ENCODE peak calls at places on chromosomes 13 and 19, in eight cellular contexts. One of them, this sample, is unnamed.

GRCh38 chr19:2214253-2214652 is 21.9 kb downstream of the PLEKHJ1 start:
- DNase-seq in body of pancreas: no peak
- DNase-seq in Calu3: no peak
- DNase-seq in lower leg skin: no peak
- DNase-seq in HFFc6: no peak
- DNase-seq in CD8-positive, alpha-beta T cell: no peak
- DNase-seq in fibroblast of mammary gland: no peak
- DNase-seq in A673: no peak
- DNase-seq in this sample: no peak

GRCh38 chr13:99477493-99477892 is 23.8 kb upstream of the TM9SF2 start:
- DNase-seq in CD8-positive, alpha-beta T cell: no peak
- DNase-seq in lower leg skin: no peak
- DNase-seq in HFFc6: no peak
- DNase-seq in Calu3: no peak
- DNase-seq in A673: no peak
- DNase-seq in fibroblast of mammary gland: no peak
- DNase-seq in body of pancreas: no peak
- DNase-seq in this sample: no peak

GRCh38 chr19:40707615-40708014 is 9.1 kb downstream of the COQ8B start:
- DNase-seq in A673: no peak
- DNase-seq in Calu3: no peak
- DNase-seq in body of pancreas: no peak
- DNase-seq in lower leg skin: no peak
- DNase-seq in HFFc6: no peak
- DNase-seq in CD8-positive, alpha-beta T cell: no peak
- DNase-seq in fibroblast of mammary gland: no peak
- DNase-seq in this sample: no peak

GRCh38 chr19:3285647-3286176 is 61.3 kb downstream of the CELF5 start:
- DNase-seq in CD8-positive, alpha-beta T cell: peak
- DNase-seq in HFFc6: no peak
- DNase-seq in Calu3: no peak
- DNase-seq in fibroblast of mammary gland: peak
- DNase-seq in A673: no peak
- DNase-seq in body of pancreas: no peak
- DNase-seq in lower leg skin: no peak
- DNase-seq in this sample: peak

GRCh38 chr19:10544753-10545251 is 1.1 kb downstream of the ATG4D start:
- DNase-seq in Calu3: no peak
- DNase-seq in body of pancreas: peak
- DNase-seq in lower leg skin: no peak
- DNase-seq in A673: no peak
- DNase-seq in fibroblast of mammary gland: no peak
- DNase-seq in CD8-positive, alpha-beta T cell: peak
- DNase-seq in HFFc6: no peak
- DNase-seq in this sample: peak

GRCh38 chr13:34044041-34044440 is 226.1 kb downstream of the RFC3 start:
- DNase-seq in fibroblast of mammary gland: no peak
- DNase-seq in lower leg skin: peak
- DNase-seq in Calu3: no peak
- DNase-seq in CD8-positive, alpha-beta T cell: no peak
- DNase-seq in body of pancreas: no peak
- DNase-seq in HFFc6: peak
- DNase-seq in A673: no peak
- DNase-seq in this sample: no peak

GRCh38 chr19:53086949-53087348 is 16.3 kb downstream of the ZNF160 start:
- DNase-seq in Calu3: no peak
- DNase-seq in fibroblast of mammary gland: peak
- DNase-seq in HFFc6: peak
- DNase-seq in A673: no peak
- DNase-seq in CD8-positive, alpha-beta T cell: no peak
- DNase-seq in body of pancreas: peak
- DNase-seq in lower leg skin: no peak
- DNase-seq in this sample: no peak

GRCh38 chr19:38469151-38469550 is 35.7 kb downstream of the RYR1 start:
- DNase-seq in CD8-positive, alpha-beta T cell: no peak
- DNase-seq in fibroblast of mammary gland: no peak
- DNase-seq in body of pancreas: no peak
- DNase-seq in Calu3: no peak
- DNase-seq in A673: no peak
- DNase-seq in lower leg skin: no peak
- DNase-seq in HFFc6: no peak
- DNase-seq in this sample: no peak

GRCh38 chr13:60343978-60344377 is 53.0 kb upstream of the TDRD3 start:
- DNase-seq in CD8-positive, alpha-beta T cell: no peak
- DNase-seq in HFFc6: no peak
- DNase-seq in Calu3: no peak
- DNase-seq in lower leg skin: no peak
- DNase-seq in body of pancreas: no peak
- DNase-seq in A673: no peak
- DNase-seq in fibroblast of mammary gland: no peak
- DNase-seq in this sample: no peak

GRCh38 chr13:71798723-71799122 is 68.3 kb downstream of the DACH1 start:
- DNase-seq in HFFc6: no peak
- DNase-seq in lower leg skin: no peak
- DNase-seq in A673: no peak
- DNase-seq in Calu3: no peak
- DNase-seq in CD8-positive, alpha-beta T cell: no peak
- DNase-seq in body of pancreas: no peak
- DNase-seq in fibroblast of mammary gland: no peak
- DNase-seq in this sample: no peak

GRCh38 chr13:93080587-93080986 is 146.0 kb upstream of the GPC6 start:
- DNase-seq in CD8-positive, alpha-beta T cell: no peak
- DNase-seq in A673: peak
- DNase-seq in HFFc6: no peak
- DNase-seq in lower leg skin: no peak
- DNase-seq in body of pancreas: no peak
- DNase-seq in fibroblast of mammary gland: no peak
- DNase-seq in Calu3: no peak
- DNase-seq in this sample: no peak

GRCh38 chr19:907183-907853 is 5.7 kb downstream of the R3HDM4 start:
- DNase-seq in A673: no peak
- DNase-seq in HFFc6: no peak
- DNase-seq in CD8-positive, alpha-beta T cell: peak
- DNase-seq in Calu3: no peak
- DNase-seq in lower leg skin: no peak
- DNase-seq in fibroblast of mammary gland: no peak
- DNase-seq in body of pancreas: no peak
- DNase-seq in this sample: peak

GRCh38 chr19:408441-409005 is 424 bp downstream of the C2CD4C start:
- DNase-seq in HFFc6: no peak
- DNase-seq in body of pancreas: peak
- DNase-seq in lower leg skin: no peak
- DNase-seq in A673: peak
- DNase-seq in Calu3: no peak
- DNase-seq in fibroblast of mammary gland: no peak
- DNase-seq in CD8-positive, alpha-beta T cell: no peak
- DNase-seq in this sample: peak

GRCh38 chr13:75762066-75762937 is 126.2 kb downstream of the LMO7 start:
- DNase-seq in body of pancreas: no peak
- DNase-seq in Calu3: no peak
- DNase-seq in fibroblast of mammary gland: peak
- DNase-seq in CD8-positive, alpha-beta T cell: peak
- DNase-seq in lower leg skin: peak
- DNase-seq in HFFc6: no peak
- DNase-seq in A673: no peak
- DNase-seq in this sample: peak

GRCh38 chr13:36674337-36675212 is 755 bp downstream of the SERTM1 start:
- DNase-seq in lower leg skin: no peak
- DNase-seq in CD8-positive, alpha-beta T cell: no peak
- DNase-seq in body of pancreas: no peak
- DNase-seq in fibroblast of mammary gland: no peak
- DNase-seq in HFFc6: no peak
- DNase-seq in A673: peak
- DNase-seq in Calu3: no peak
- DNase-seq in this sample: no peak

GRCh38 chr13:23956106-23956505 is 58.8 kb upstream of the C1QTNF9B start:
- DNase-seq in A673: no peak
- DNase-seq in HFFc6: peak
- DNase-seq in fibroblast of mammary gland: peak
- DNase-seq in Calu3: peak
- DNase-seq in body of pancreas: no peak
- DNase-seq in lower leg skin: no peak
- DNase-seq in CD8-positive, alpha-beta T cell: no peak
- DNase-seq in this sample: no peak

GRCh38 chr19:43639507-43640423 is at the start of gene CADM4:
- DNase-seq in A673: peak
- DNase-seq in body of pancreas: peak
- DNase-seq in lower leg skin: no peak
- DNase-seq in CD8-positive, alpha-beta T cell: peak
- DNase-seq in HFFc6: no peak
- DNase-seq in Calu3: peak
- DNase-seq in fibroblast of mammary gland: no peak
- DNase-seq in this sample: peak

GRCh38 chr19:9306443-9306842 is 3.2 kb downstream of the ZNF699 start:
- DNase-seq in Calu3: no peak
- DNase-seq in lower leg skin: no peak
- DNase-seq in HFFc6: peak
- DNase-seq in body of pancreas: no peak
- DNase-seq in A673: no peak
- DNase-seq in CD8-positive, alpha-beta T cell: no peak
- DNase-seq in fibroblast of mammary gland: peak
- DNase-seq in this sample: no peak

DNA sequence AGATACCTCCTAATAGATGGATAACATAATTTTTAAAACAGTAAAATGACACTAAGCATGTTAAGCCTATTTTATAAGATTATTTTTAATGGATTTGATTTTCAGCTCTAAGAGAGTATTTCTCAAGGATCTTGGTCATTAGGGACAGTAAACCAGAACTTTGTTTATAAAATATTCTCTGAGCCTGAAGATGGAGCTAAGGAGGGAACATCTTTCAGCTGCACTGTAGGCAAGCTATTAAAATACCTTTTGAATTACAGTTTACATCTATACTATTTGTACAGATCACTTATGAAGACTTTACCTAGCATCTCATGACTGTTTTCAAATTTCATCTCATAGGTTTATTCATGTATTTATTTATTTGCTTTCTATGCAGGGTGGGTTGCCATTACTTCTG is 345.3 kb downstream of the MYO16 start:
- DNase-seq in HFFc6: no peak
- DNase-seq in lower leg skin: no peak
- DNase-seq in fibroblast of mammary gland: no peak
- DNase-seq in CD8-positive, alpha-beta T cell: no peak
- DNase-seq in body of pancreas: no peak
- DNase-seq in Calu3: no peak
- DNase-seq in A673: no peak
- DNase-seq in this sample: no peak
- TF ChIP-seq CTCF in HFFc6: no peak
- TF ChIP-seq CTCF in lower leg skin: no peak
- TF ChIP-seq CTCF in fibroblast of mammary gland: no peak
- TF ChIP-seq CTCF in CD8-positive, alpha-beta T cell: no peak
- TF ChIP-seq CTCF in body of pancreas: no peak
- TF ChIP-seq CTCF in Calu3: no peak
- TF ChIP-seq CTCF in A673: no peak
- TF ChIP-seq CTCF in this sample: no peak

GRCh38 chr13:81639984-81640582 is 1299.2 kb upstream of the SPRY2 start:
- DNase-seq in CD8-positive, alpha-beta T cell: no peak
- DNase-seq in Calu3: peak
- DNase-seq in body of pancreas: peak
- DNase-seq in fibroblast of mammary gland: no peak
- DNase-seq in HFFc6: no peak
- DNase-seq in lower leg skin: no peak
- DNase-seq in A673: peak
- DNase-seq in this sample: peak
- TF ChIP-seq CTCF in CD8-positive, alpha-beta T cell: no peak
- TF ChIP-seq CTCF in Calu3: no peak
- TF ChIP-seq CTCF in body of pancreas: peak
- TF ChIP-seq CTCF in fibroblast of mammary gland: peak
- TF ChIP-seq CTCF in HFFc6: peak
- TF ChIP-seq CTCF in lower leg skin: no peak
- TF ChIP-seq CTCF in A673: peak
- TF ChIP-seq CTCF in this sample: peak

GRCh38 chr13:113840541-113841354 is 23.1 kb downstream of the GAS6 start:
- DNase-seq in lower leg skin: no peak
- DNase-seq in A673: no peak
- DNase-seq in CD8-positive, alpha-beta T cell: no peak
- DNase-seq in Calu3: no peak
- DNase-seq in HFFc6: no peak
- DNase-seq in fibroblast of mammary gland: no peak
- DNase-seq in body of pancreas: peak
- DNase-seq in this sample: no peak
- TF ChIP-seq CTCF in lower leg skin: no peak
- TF ChIP-seq CTCF in A673: no peak
- TF ChIP-seq CTCF in CD8-positive, alpha-beta T cell: no peak
- TF ChIP-seq CTCF in Calu3: no peak
- TF ChIP-seq CTCF in HFFc6: no peak
- TF ChIP-seq CTCF in fibroblast of mammary gland: no peak
- TF ChIP-seq CTCF in body of pancreas: no peak
- TF ChIP-seq CTCF in this sample: no peak

GRCh38 chr13:110636053-110636475 is 20.7 kb downstream of the NAXD start:
- DNase-seq in CD8-positive, alpha-beta T cell: no peak
- DNase-seq in fibroblast of mammary gland: no peak
- DNase-seq in body of pancreas: no peak
- DNase-seq in A673: no peak
- DNase-seq in Calu3: no peak
- DNase-seq in lower leg skin: no peak
- DNase-seq in HFFc6: no peak
- DNase-seq in this sample: no peak
- TF ChIP-seq CTCF in CD8-positive, alpha-beta T cell: no peak
- TF ChIP-seq CTCF in fibroblast of mammary gland: no peak
- TF ChIP-seq CTCF in body of pancreas: no peak
- TF ChIP-seq CTCF in A673: no peak
- TF ChIP-seq CTCF in Calu3: no peak
- TF ChIP-seq CTCF in lower leg skin: no peak
- TF ChIP-seq CTCF in HFFc6: no peak
- TF ChIP-seq CTCF in this sample: no peak

DNA sequence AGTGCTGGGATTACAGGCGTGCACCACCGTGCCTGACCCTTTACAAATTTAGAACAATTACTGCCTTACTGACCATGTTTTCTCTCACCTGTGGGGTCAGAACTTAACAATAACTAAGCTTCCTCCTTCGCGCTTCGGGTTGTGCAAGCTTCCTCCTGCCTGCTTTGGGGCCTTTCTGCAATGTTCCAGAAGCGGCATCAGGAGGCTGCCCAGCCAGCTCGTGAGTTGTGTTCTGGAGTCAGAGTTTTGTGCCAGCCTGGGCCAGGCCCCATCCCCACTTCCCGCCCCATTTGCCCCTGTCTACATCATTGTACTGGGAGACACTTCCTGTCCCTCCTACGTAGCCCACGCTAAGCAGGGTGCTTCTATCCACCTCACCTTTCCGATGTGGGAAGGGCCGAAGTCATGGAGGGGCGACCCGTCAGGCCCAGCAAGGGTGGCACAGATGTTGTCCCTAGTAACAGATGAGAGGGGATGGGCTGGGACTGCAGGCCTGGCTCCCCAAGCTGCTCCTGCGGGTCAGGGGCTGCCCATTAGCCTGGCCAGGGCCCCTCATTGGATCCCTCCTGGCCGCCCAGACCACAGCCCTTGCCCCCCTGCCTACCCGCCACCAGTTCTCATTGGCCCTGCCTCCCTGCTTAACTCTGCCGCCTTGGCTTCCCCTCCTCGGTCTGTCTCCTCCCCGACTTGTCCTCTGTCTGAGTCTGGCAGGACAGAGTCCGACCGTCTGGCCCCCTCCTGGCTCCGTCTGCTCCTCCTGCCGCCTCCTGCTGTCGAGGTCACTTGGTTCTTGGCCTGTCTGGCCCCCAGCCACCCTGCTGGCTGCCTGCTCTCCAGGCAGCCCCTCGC is 13.5 kb downstream of the UHRF1 start:
- DNase-seq in body of pancreas: no peak
- DNase-seq in lower leg skin: no peak
- DNase-seq in A673: no peak
- DNase-seq in CD8-positive, alpha-beta T cell: no peak
- DNase-seq in fibroblast of mammary gland: no peak
- DNase-seq in HFFc6: no peak
- DNase-seq in Calu3: no peak
- DNase-seq in this sample: no peak
- TF ChIP-seq CTCF in body of pancreas: no peak
- TF ChIP-seq CTCF in lower leg skin: no peak
- TF ChIP-seq CTCF in A673: no peak
- TF ChIP-seq CTCF in CD8-positive, alpha-beta T cell: no peak
- TF ChIP-seq CTCF in fibroblast of mammary gland: no peak
- TF ChIP-seq CTCF in HFFc6: no peak
- TF ChIP-seq CTCF in Calu3: no peak
- TF ChIP-seq CTCF in this sample: no peak